ENCODE peak calls at places on chromosome 12, in ten cellular contexts. Z is GM10248; S is endothelial cell; Y is stimulated activated CD4-positive, alpha-beta T cell treated with anti-CD3 and anti-CD28 coated beads, TNF-alpha, amount 100 ng/mL, for 4 hours; H is GM06990; W is natural killer cell; C is stimulated activated naive CD8-positive, alpha-beta T cell treated with anti-CD3 and anti-CD28 coated beads, Interleukin-15, amount 100 ng/mL, for 72 hours; K is heart left ventricle; I is RPMI8226; A is kidney epithelial cell. V is an unnamed sample.

GRCh38 chr12:112182499-112182898 is 57.1 kb downstream of the TRAFD1 start:
- DNase-seq in C (no peak), Z (peak; percentile 45), K (no peak), I (no peak), S (no peak), W (no peak), H (no peak), Y (no peak), A (no peak), V (no peak)

GRCh38 chr12:53543539-53543938 is 36.3 kb upstream of the NPFF start:
- DNase-seq in K (no peak), C (peak; percentile 69), Y (peak; percentile 13), I (peak; percentile 47), S (peak; percentile 57), H (no peak), A (peak; percentile 32), W (no peak), Z (peak; percentile 78), V (peak; percentile 20)

GRCh38 chr12:124172646-124173045 is 122.2 kb upstream of the RFLNA start:
- DNase-seq in S (no peak), I (no peak), Z (no peak), Y (no peak), C (no peak), W (no peak), H (no peak), K (no peak), A (no peak), V (no peak)

GRCh38 chr12:71400481-71400880 is 39.1 kb upstream of the LGR5 start:
- DNase-seq in W (no peak), A (no peak), H (no peak), S (no peak), C (no peak), Y (no peak), Z (no peak), K (no peak), I (no peak), V (no peak)

GRCh38 chr12:96478011-96478410 is 11.4 kb upstream of the CFAP54 start:
- DNase-seq in H (no peak), Y (no peak), K (no peak), A (no peak), W (no peak), Z (no peak), S (no peak), C (no peak), I (no peak), V (no peak)

GRCh38 chr12:82694970-82695369 is 8.3 kb downstream of the TMTC2 start:
- DNase-seq in Z (no peak), H (no peak), A (no peak), S (no peak), C (no peak), Y (no peak), K (no peak), I (no peak), W (no peak), V (no peak)

GRCh38 chr12:2318286-2318685 is 265.5 kb downstream of the CACNA1C start:
- DNase-seq in W (no peak), Z (no peak), H (no peak), S (no peak), K (no peak), I (no peak), C (no peak), A (no peak), Y (no peak), V (no peak)

GRCh38 chr12:77796775-77797174 is 33.9 kb upstream of the NAV3 start:
- DNase-seq in A (peak; percentile 16), W (no peak), Y (no peak), Z (no peak), I (no peak), S (no peak), C (no peak), K (no peak), H (no peak), V (no peak)

GRCh38 chr12:7369274-7369729 is 65.4 kb downstream of the ACSM4 start:
- DNase-seq in I (peak; percentile 85), H (peak; percentile 44), W (no peak), S (no peak), Y (no peak), A (no peak), K (peak; percentile 77), Z (no peak), C (no peak), V (no peak)

GRCh38 chr12:77062846-77063461 is 2.4 kb downstream of the E2F7 start:
- DNase-seq in S (no peak), Z (peak; percentile 46), W (no peak), H (peak; percentile 42), A (no peak), C (no peak), K (no peak), Y (no peak), I (peak; percentile 81), V (no peak)

GRCh38 chr12:104288635-104289258 is 14.8 kb upstream of the EID3 start:
- DNase-seq in H (peak; percentile 98), C (peak; percentile 92), Y (peak; percentile 80), A (no peak), K (peak; percentile 90), Z (peak; percentile 90), S (peak; percentile 79), W (peak; percentile 76), I (peak; percentile 90), V (peak; percentile 77)

GRCh38 chr12:109264943-109265650 is 44.0 kb downstream of the FOXN4 start:
- DNase-seq in S (peak; percentile 26), Y (no peak), C (no peak), I (no peak), H (no peak), Z (no peak), K (peak; percentile 72), W (no peak), A (no peak), V (no peak)

GRCh38 chr12:115155665-115156645 is 472.0 kb upstream of the TBX3 start:
- DNase-seq in C (no peak), W (no peak), Z (no peak), I (no peak), Y (no peak), A (peak; percentile 93), S (no peak), K (no peak), H (no peak), V (no peak)

GRCh38 chr12:54954228-54954627 is 30.3 kb downstream of the TESPA1 start:
- DNase-seq in Y (no peak), H (no peak), C (no peak), A (no peak), K (no peak), I (no peak), W (no peak), S (no peak), Z (no peak), V (no peak)

GRCh38 chr12:4379410-4379809 is at the start of gene FGF23:
- DNase-seq in I (no peak), Y (no peak), Z (no peak), S (peak; percentile 34), H (no peak), C (no peak), W (no peak), A (no peak), K (peak; percentile 66), V (no peak)

GRCh38 chr12:132257955-132258490 is 71.4 kb downstream of the GALNT9 start:
- DNase-seq in H (no peak), I (no peak), S (no peak), C (no peak), Y (no peak), K (peak; percentile 40), A (no peak), W (no peak), Z (no peak), V (no peak)

GRCh38 chr12:60194682-60195081 is 598.9 kb downstream of the SLC16A7 start:
- DNase-seq in K (no peak), C (no peak), Z (no peak), W (no peak), Y (no peak), A (no peak), S (no peak), I (no peak), H (no peak), V (no peak)

GRCh38 chr12:7628401-7628961 is 37.2 kb downstream of the APOBEC1 start:
- DNase-seq in Z (no peak), A (no peak), H (no peak), C (no peak), S (peak; percentile 21), K (no peak), Y (no peak), W (no peak), I (no peak), V (no peak)

GRCh38 chr12:130879212-130879686 is 7.4 kb downstream of the RAN start:
- DNase-seq in A (no peak), H (peak; percentile 73), W (no peak), Y (no peak), S (no peak), I (peak; percentile 82), C (no peak), K (no peak), Z (peak; percentile 83), V (no peak)

GRCh38 chr12:71421007-71421406 is 18.6 kb upstream of the LGR5 start:
- DNase-seq in Y (no peak), H (no peak), K (no peak), A (no peak), I (no peak), S (no peak), W (no peak), C (no peak), Z (no peak), V (no peak)

V was measured in T follicular helper cell.